ENCODE peak calls at places on chromosomes 11 and 22, in six cellular contexts. Y, S, P, Z, G and U are unnamed samples. For H3K4me1, the result is how much of the 10 kb centered on the place peaks cover.

GRCh38 chr11:8717876-8718753 is 35.5 kb downstream of the RPL27A start:
- DNase-seq in Y (no peak), S (no peak), P (peak), Z (peak), G (no peak), U (peak)

GRCh38 chr11:104991994-104992393 is 23.6 kb upstream of the CASP4 start:
- DNase-seq in Y (no peak), S (no peak), P (no peak), Z (no peak), G (no peak), U (no peak)

GRCh38 chr22:46052331-46052771 is 75.4 kb upstream of the WNT7B start:
- DNase-seq in Y (peak), S (no peak), P (peak), Z (no peak), G (no peak), U (peak)

GRCh38 chr11:122756417-122756816 is 81.9 kb upstream of the CRTAM start:
- DNase-seq in Y (peak), S (no peak), P (no peak), Z (no peak), G (no peak), U (no peak)

GRCh38 chr11:58622344-58622743 is at the start of gene CNTF:
- DNase-seq in Y (no peak), S (no peak), P (no peak), Z (peak), G (no peak), U (no peak)

GRCh38 chr11:100469835-100470234 is 217.3 kb upstream of the ARHGAP42 start:
- DNase-seq in Y (no peak), S (no peak), P (no peak), Z (no peak), G (no peak), U (no peak)

GRCh38 chr11:64726211-64726641 is 3.2 kb upstream of the NRXN2 start:
- DNase-seq in Y (peak), S (no peak), P (no peak), Z (no peak), G (no peak), U (no peak)

GRCh38 chr22:22717723-22718122 is 73.3 kb downstream of the GGTLC2 start:
- DNase-seq in Y (no peak), S (no peak), P (no peak), Z (no peak), G (no peak), U (no peak)

GRCh38 chr11:133889188-133889587 is 43.9 kb upstream of the SPATA19 start:
- DNase-seq in Y (no peak), S (no peak), P (no peak), Z (no peak), G (no peak), U (no peak)

GRCh38 chr11:2555891-2556290 is 111.1 kb downstream of the KCNQ1 start:
- DNase-seq in Y (peak), S (no peak), P (no peak), Z (no peak), G (no peak), U (peak)

GRCh38 chr11:86726118-86726748 is 53.8 kb upstream of the ME3 start:
- DNase-seq in Y (no peak), S (no peak), P (no peak), Z (peak), G (no peak), U (no peak)

GRCh38 chr11:115672999-115673411 is 168.8 kb upstream of the CADM1 start:
- DNase-seq in Y (no peak), S (no peak), P (peak), Z (peak), G (no peak), U (no peak)

GRCh38 chr11:24457985-24458384 is 38.9 kb upstream of the LUZP2 start:
- DNase-seq in Y (no peak), S (no peak), P (no peak), Z (no peak), G (no peak), U (no peak)

GRCh38 chr22:46100401-46101105 is 49.8 kb upstream of the PPARA start:
- DNase-seq in Y (no peak), S (no peak), P (no peak), Z (no peak), G (no peak), U (no peak)

GRCh38 chr11:107468596-107468995 is 11.0 kb upstream of the CWF19L2 start:
- DNase-seq in Y (no peak), S (no peak), P (no peak), Z (peak), G (no peak), U (no peak)

GRCh38 chr22:42906605-42907338 is 49.7 kb upstream of the ARFGAP3 start:
- DNase-seq in Y (no peak), S (no peak), P (peak), Z (peak), G (no peak), U (peak)

GRCh38 chr22:24037851-24038765 is 27.0 kb downstream of the CABIN1 start:
- DNase-seq in Y (no peak), S (no peak), P (no peak), Z (no peak), G (no peak), U (no peak)

GRCh38 chr22:44639891-44640617 is 62.0 kb upstream of the PRR5 start:
- DNase-seq in Y (peak), S (no peak), P (no peak), Z (no peak), G (no peak), U (peak)

GRCh38 chr11:100208207-100208606 is 478.9 kb upstream of the ARHGAP42 start:
- DNase-seq in Y (no peak), S (no peak), P (no peak), Z (no peak), G (no peak), U (no peak)

GRCh38 chr22:35076648-35077047 is 10.7 kb downstream of the ISX start:
- DNase-seq in Y (no peak), S (no peak), P (no peak), Z (no peak), G (no peak), U (no peak)

GRCh38 chr22:44710474-44711235 is 8.7 kb downstream of the PRR5 start:
- DNase-seq in Y (no peak), S (no peak), P (no peak), Z (no peak), G (no peak), U (no peak)

GRCh38 chr11:76577199-76577920 is 93.2 kb downstream of the LRRC32 start:
- DNase-seq in Y (peak), S (no peak), P (no peak), Z (peak), G (no peak), U (peak)

GRCh38 chr11:45901646-45902045 is 5.4 kb downstream of the FREY1 start:
- DNase-seq in Y (no peak), S (no peak), P (no peak), Z (no peak), G (no peak), U (peak)

GRCh38 chr22:29156507-29156906 is 49.2 kb upstream of the EMID1 start:
- DNase-seq in Y (peak), S (no peak), P (no peak), Z (peak), G (no peak), U (no peak)

GRCh38 chr11:98564233-98564632 is 456.5 kb upstream of the CNTN5 start:
- DNase-seq in Y (no peak), S (no peak), P (no peak), Z (no peak), G (no peak), U (no peak)

GRCh38 chr22:36022697-36023096 is 5.9 kb downstream of the RBFOX2 start:
- DNase-seq in Y (no peak), S (no peak), P (no peak), Z (no peak), G (no peak), U (no peak)

GRCh38 chr22:46070215-46070721 is 80.1 kb upstream of the PPARA start:
- DNase-seq in Y (peak), S (no peak), P (peak), Z (peak), G (no peak), U (peak)

GRCh38 chr11:8604078-8604723 is 10.2 kb upstream of the STK33 start:
- DNase-seq in Y (peak), S (peak), P (peak), Z (peak), G (peak), U (no peak)

GRCh38 chr11:44950625-44951472 is at the start of gene TP53I11:
- DNase-seq in Y (peak), S (peak), P (peak), Z (peak), G (no peak), U (peak)

GRCh38 chr11:45473491-45473890 is 187.3 kb upstream of the SYT13 start:
- DNase-seq in Y (no peak), S (no peak), P (no peak), Z (no peak), G (no peak), U (no peak)

GRCh38 chr11:67410369-67410831 is 5.1 kb upstream of the CARNS1 start:
- DNase-seq in Y (no peak), S (no peak), P (no peak), Z (no peak), G (no peak), U (no peak)

GRCh38 chr11:120880791-120881190 is 143.1 kb upstream of the TBCEL start:
- DNase-seq in Y (no peak), S (no peak), P (no peak), Z (no peak), G (no peak), U (no peak)

GRCh38 chr22:27987557-27987956 is 68.5 kb upstream of the PITPNB start:
- DNase-seq in Y (no peak), S (no peak), P (no peak), Z (peak), G (no peak), U (no peak)

GRCh38 chr11:46808804-46809431 is 37.2 kb downstream of the CKAP5 start:
- DNase-seq in Y (no peak), S (no peak), P (no peak), Z (peak), G (no peak), U (no peak)

GRCh38 chr11:69879734-69880005 is 60.5 kb upstream of the FGF3 start:
- DNase-seq in Y (peak), S (no peak), P (no peak), Z (no peak), G (no peak), U (peak)

GRCh38 chr11:116104480-116105174 is 600.4 kb upstream of the CADM1 start:
- DNase-seq in Y (no peak), S (no peak), P (no peak), Z (no peak), G (no peak), U (no peak)

GRCh38 chr22:40189979-40190378 is 12.3 kb downstream of the TNRC6B start:
- DNase-seq in Y (no peak), S (no peak), P (no peak), Z (peak), G (no peak), U (no peak)

GRCh38 chr22:40183029-40183581 is 5.4 kb downstream of the TNRC6B start:
- DNase-seq in Y (no peak), S (no peak), P (no peak), Z (peak), G (no peak), U (no peak)

GRCh38 chr22:40190501-40190900 is 12.8 kb downstream of the TNRC6B start:
- DNase-seq in Y (no peak), S (no peak), P (no peak), Z (no peak), G (no peak), U (no peak)

GRCh38 chr22:40182231-40182835 is 4.6 kb downstream of the TNRC6B start:
- DNase-seq in Y (no peak), S (no peak), P (no peak), Z (no peak), G (no peak), U (no peak)

DNA sequence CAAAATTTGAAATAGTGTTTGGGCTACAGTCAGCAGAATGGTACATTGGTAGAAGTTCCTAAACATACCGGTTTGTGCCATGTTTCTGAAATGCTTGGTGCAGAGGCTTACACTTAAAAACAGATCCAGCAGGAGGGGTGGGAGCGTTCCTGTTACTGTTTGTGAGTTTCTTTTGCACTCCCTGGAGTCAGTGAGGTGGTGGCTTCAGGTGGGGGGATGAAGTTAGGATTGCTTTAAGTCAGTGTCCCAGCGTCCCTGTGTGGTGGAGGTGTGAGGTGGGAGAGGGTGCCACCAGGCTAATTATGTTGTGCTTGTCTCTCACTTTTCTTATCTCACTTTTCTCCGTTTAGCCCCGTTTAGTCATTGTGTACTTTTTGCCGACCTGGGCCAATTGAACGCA is 9.7 kb downstream of the TNRC6B start:
- DNase-seq in Y (no peak), S (no peak), P (no peak), Z (no peak), G (no peak), U (no peak)
- H3K4me1 ChIP-seq in Y (under half), S (under half), P (half or more), Z (under half), G (under half), U (under half)

DNA sequence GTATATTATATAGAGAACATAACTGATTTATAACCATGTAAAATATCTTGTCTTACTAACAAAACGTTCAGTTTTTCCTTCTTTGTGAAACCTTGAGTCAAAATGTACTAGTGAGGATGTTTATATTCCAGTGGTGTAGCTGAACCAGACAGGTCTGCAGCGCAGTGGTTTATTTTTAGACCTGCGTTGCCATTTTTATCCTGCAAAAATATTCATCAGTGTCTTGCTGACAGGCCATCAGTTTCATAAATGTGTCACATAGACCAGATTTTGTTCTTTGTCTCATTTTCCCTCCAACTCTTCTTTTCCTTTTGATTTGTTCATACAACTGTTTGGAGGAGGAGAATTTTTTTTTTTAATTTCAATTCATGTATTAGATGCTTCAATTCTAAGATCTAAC is 43.1 kb downstream of the HSD17B12 start:
- DNase-seq in Y (no peak), S (no peak), P (no peak), Z (peak), G (no peak), U (no peak)
- H3K4me3 ChIP-seq in Y (no peak), S (no peak), P (no peak), Z (no peak), G (no peak), U (no peak)

DNA sequence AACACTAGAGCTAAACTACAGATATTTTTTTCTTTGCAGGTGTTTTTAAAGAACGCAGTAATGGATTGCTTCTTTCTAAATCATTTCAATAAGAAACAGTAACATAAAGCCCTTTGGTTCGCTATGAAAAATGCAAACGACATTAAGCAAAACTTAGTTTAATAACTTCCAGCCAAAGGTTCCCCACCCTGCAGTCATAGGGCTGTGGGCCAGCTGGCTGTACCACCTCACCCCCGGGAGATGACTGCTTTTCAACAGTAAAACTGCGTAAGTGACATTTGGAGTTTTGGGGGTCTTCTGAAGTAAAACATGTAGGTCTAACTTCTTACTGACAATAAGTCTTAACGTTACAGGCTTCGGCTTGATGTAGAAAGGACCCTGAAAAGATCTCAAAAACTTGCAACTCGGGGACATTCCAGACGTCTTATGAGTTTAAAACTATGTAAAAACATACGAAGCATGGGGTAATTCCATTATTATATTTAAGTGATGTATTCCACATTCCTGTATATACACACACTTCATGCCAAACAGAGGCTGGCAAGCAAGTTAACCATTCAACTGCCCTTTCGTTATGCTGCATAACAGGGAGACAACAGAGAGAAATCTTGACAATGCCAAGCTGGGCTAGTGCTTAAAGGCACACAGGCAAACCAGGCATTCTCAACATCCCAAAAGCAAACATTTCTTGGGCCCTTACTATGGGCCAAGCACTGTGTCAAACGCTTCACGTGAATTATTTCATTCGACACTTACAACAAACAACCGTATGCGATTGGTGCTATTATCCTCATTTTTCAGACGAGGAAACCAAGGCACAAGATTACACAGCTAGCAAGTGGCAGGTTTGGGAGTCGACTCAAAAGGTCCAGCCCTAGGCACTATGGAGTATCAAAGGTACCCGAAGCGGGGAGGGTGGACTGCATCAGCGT is 1.2 kb downstream of the MRTFA start:
- DNase-seq in Y (no peak), S (no peak), P (no peak), Z (peak), G (no peak), U (no peak)
- H3K27ac ChIP-seq in Y (peak), S (no peak), P (peak), Z (peak), G (no peak), U (no peak)

DNA sequence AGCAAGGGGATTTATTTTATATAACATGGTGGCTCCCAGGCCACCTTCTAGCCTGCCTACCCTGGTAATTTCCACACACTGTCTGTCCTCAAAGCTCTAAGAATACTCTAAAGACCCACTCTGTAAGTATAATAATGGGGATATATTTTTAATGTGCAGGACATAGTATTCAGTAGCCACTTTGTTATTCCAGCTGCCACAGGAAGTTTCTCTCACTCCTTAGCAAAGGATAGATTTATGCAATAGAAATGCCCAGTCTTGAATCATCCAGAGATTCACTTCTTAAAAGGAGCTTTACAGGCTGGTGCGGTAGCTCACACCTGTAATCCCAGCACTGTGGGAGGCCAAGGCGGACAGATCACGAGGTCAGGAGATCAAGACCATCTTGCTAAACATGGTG is 68.4 kb upstream of the LDLRAD3 start:
- DNase-seq in Y (no peak), S (no peak), P (no peak), Z (no peak), G (no peak), U (no peak)
- H3K4me1 ChIP-seq in Y (under half), S (under half), P (under half), Z (under half), G (under half), U (under half)

DNA sequence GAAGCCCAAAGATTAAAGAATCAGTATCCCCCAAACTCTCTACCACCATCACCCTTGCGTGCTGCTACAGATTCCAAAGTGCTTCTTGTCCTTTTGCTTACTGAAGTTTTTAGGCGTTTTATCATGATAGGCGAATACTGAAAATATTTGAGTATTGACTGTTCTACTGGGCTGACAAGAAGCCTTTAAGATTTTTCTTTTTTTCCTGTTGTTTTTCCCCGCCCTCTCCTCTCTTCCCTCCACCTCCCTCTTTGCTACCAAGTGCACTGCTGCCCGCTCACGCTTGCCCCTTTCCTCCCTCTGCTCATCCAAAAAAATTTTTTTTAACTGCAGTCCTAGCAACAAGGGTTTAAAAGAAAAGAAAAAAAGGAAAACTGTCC is 672 bp downstream of the SPCS2 start:
- DNase-seq in Y (no peak), S (no peak), P (no peak), Z (peak), G (no peak), U (no peak)
- H3K4me3 ChIP-seq in Y (peak), S (peak), P (peak), Z (peak), G (peak), U (peak)

DNA sequence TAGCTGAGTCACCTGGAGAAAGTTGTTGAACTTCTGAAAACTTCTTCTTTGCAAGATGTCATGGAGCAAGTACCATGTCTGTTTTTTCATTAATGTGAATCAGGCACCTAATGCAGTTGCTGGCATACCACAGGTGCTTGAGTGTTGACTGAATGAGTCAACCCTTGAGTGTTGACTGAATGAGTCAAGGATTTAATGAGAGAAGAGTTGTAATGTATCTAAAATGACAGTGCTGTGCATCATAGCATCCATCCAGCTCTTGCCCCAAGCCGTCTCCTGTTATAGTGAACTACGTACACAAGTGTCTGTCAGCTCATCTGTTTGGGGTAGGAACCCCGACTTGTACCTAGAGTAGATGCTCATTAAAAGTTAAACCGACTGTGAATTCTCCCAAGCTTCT is 93.1 kb downstream of the CWC15 start:
- DNase-seq in Y (no peak), S (no peak), P (no peak), Z (peak), G (no peak), U (no peak)
- H3K27ac ChIP-seq in Y (no peak), S (no peak), P (no peak), Z (no peak), G (no peak), U (no peak)

GRCh38 chr22:31327786-31328544 is 18.2 kb downstream of the PATZ1 start:
- DNase-seq in Y (no peak), S (no peak), P (no peak), Z (no peak), G (no peak), U (no peak)
- H3K4me1 ChIP-seq in Y (under half), S (under half), P (under half), Z (under half), G (under half), U (under half)

GRCh38 chr22:37634505-37635002 is 4.9 kb upstream of the SH3BP1 start:
- DNase-seq in Y (no peak), S (no peak), P (no peak), Z (no peak), G (no peak), U (no peak)
- H3K4me3 ChIP-seq in Y (peak), S (no peak), P (no peak), Z (no peak), G (peak), U (peak)